ENCODE peak calls at places on chromosomes 5 and 9, in nine cellular contexts. F is substantia nigra; K is small intestine; C is NCI-H82; J is Right ventricle myocardium superior; Y is lower lobe of right lung; A is DMS 273 treated with DMSO at 0.1 percent for 48 hours; N is amygdala; V is stimulated activated CD8-positive, alpha-beta memory T cell treated with anti-CD3 and anti-CD28 coated beads, Interleukin-4, amount 100 ng/mL, for 1 hour. X is an unnamed sample.

GRCh38 chr5:63155310-63155631 is 576.7 kb downstream of the LRRC70 start:
- DNase-seq in N (no peak), Y (no peak), C (no peak), J (no peak), A (no peak), V (no peak), K (no peak), F (no peak), X (no peak)

GRCh38 chr5:3346111-3346820 is 249.4 kb upstream of the IRX1 start:
- DNase-seq in K (no peak), A (no peak), C (no peak), F (no peak), Y (no peak), N (no peak), V (no peak), J (no peak), X (no peak)

GRCh38 chr9:103839197-103839596 is 254.9 kb upstream of the SMC2 start:
- DNase-seq in Y (no peak), K (no peak), J (no peak), A (no peak), C (no peak), F (no peak), N (no peak), V (no peak), X (no peak)

GRCh38 chr5:132771559-132771998 is 5.5 kb downstream of the SEPTIN8 start:
- DNase-seq in J (peak; percentile 72), N (no peak), C (no peak), V (no peak), A (no peak), Y (no peak), K (no peak), F (no peak), X (no peak)

GRCh38 chr9:97307500-97308163 is at the start of gene CCDC180:
- DNase-seq in K (no peak), Y (no peak), N (no peak), C (no peak), V (no peak), J (peak; percentile 49), A (no peak), F (no peak), X (no peak)

GRCh38 chr5:26663500-26663899 is 374.9 kb downstream of the CDH9 start:
- DNase-seq in N (no peak), F (no peak), K (no peak), Y (no peak), C (no peak), A (no peak), V (no peak), J (no peak), X (no peak)

GRCh38 chr5:137933491-137933911 is 44.2 kb downstream of the PKD2L2 start:
- DNase-seq in Y (no peak), K (no peak), F (no peak), V (no peak), C (peak; percentile 90), N (no peak), A (peak; percentile 37), J (no peak), X (no peak)

GRCh38 chr5:32325067-32325466 is 12.3 kb upstream of the MTMR12 start:
- DNase-seq in K (no peak), N (no peak), V (no peak), Y (no peak), C (peak; percentile 27), F (no peak), J (no peak), A (peak; percentile 85), X (no peak)

GRCh38 chr9:113675475-113675941 is 200.6 kb upstream of the ZNF618 start:
- DNase-seq in A (no peak), Y (no peak), F (no peak), K (no peak), C (no peak), N (no peak), J (peak; percentile 75), V (no peak), X (no peak)

GRCh38 chr5:121430538-121430937 is 421.1 kb upstream of the FTMT start:
- DNase-seq in J (no peak), N (no peak), K (no peak), F (no peak), C (no peak), Y (no peak), V (no peak), A (no peak), X (no peak)

GRCh38 chr5:50564079-50564478 is 102.4 kb upstream of the PARP8 start:
- DNase-seq in C (no peak), J (no peak), N (no peak), K (peak; percentile 31), V (no peak), Y (no peak), A (no peak), F (no peak), X (no peak)

GRCh38 chr9:105007143-105007542 is 79.2 kb upstream of the ABCA1 start:
- DNase-seq in A (no peak), J (no peak), V (no peak), K (no peak), F (no peak), C (no peak), N (no peak), Y (peak; percentile 55), X (no peak)

GRCh38 chr9:13588151-13589043 is 308.9 kb upstream of the MPDZ start:
- DNase-seq in Y (no peak), J (no peak), A (no peak), N (no peak), F (no peak), V (no peak), C (no peak), K (no peak), X (no peak)

GRCh38 chr5:163571755-163572154 is 66.3 kb downstream of the MAT2B start:
- DNase-seq in F (no peak), N (no peak), A (peak; percentile 95), Y (no peak), K (no peak), J (no peak), V (no peak), C (peak; percentile 80), X (no peak)

GRCh38 chr5:22431840-22432239 is 421.3 kb downstream of the CDH12 start:
- DNase-seq in J (no peak), F (no peak), Y (no peak), K (no peak), A (no peak), C (no peak), V (no peak), N (no peak), X (no peak)

GRCh38 chr9:114312513-114312875 is 10.4 kb upstream of the ORM1 start:
- DNase-seq in C (no peak), Y (no peak), V (no peak), J (no peak), F (no peak), A (no peak), K (no peak), N (no peak), X (peak; percentile 4)